ENCODE peak calls at places on chromosome 1, in seven cellular contexts. X, Z, F, J, E, P and Q are unnamed samples. For H3K27me3, the result is how much of the 10 kb centered on the place peaks cover.

GRCh38 chr1:172938676-172939075 is 112.1 kb downstream of the TNFSF18 start:
- DNase-seq in X (no peak), Z (no peak), F (peak), J (no peak), E (no peak), P (no peak), Q (no peak)

GRCh38 chr1:182170941-182171461 is 109.5 kb upstream of the ZNF648 start:
- DNase-seq in X (no peak), Z (no peak), F (no peak), J (no peak), E (no peak), P (no peak), Q (no peak)

GRCh38 chr1:202316186-202316585 is 25.6 kb downstream of the UBE2T start:
- DNase-seq in X (no peak), Z (no peak), F (no peak), J (no peak), E (no peak), P (no peak), Q (no peak)

GRCh38 chr1:173717238-173717637 is 2.5 kb downstream of the KLHL20 start:
- DNase-seq in X (no peak), Z (no peak), F (peak), J (no peak), E (no peak), P (no peak), Q (no peak)

GRCh38 chr1:155166373-155167165 is 6.5 kb downstream of the KRTCAP2 start:
- DNase-seq in X (peak), Z (no peak), F (no peak), J (peak), E (no peak), P (peak), Q (peak)

GRCh38 chr1:81867235-81867634 is 66.5 kb downstream of the ADGRL2 start:
- DNase-seq in X (no peak), Z (no peak), F (no peak), J (no peak), E (no peak), P (no peak), Q (no peak)

GRCh38 chr1:215181518-215181917 is 99.0 kb downstream of the KCNK2 start:
- DNase-seq in X (no peak), Z (no peak), F (peak), J (peak), E (no peak), P (no peak), Q (no peak)

GRCh38 chr1:61356995-61357394 is 274.6 kb downstream of the NFIA start:
- DNase-seq in X (no peak), Z (no peak), F (no peak), J (no peak), E (no peak), P (no peak), Q (no peak)

GRCh38 chr1:88985033-88985432 is 7.4 kb downstream of the KYAT3 start:
- DNase-seq in X (no peak), Z (peak), F (peak), J (peak), E (no peak), P (no peak), Q (no peak)

DNA sequence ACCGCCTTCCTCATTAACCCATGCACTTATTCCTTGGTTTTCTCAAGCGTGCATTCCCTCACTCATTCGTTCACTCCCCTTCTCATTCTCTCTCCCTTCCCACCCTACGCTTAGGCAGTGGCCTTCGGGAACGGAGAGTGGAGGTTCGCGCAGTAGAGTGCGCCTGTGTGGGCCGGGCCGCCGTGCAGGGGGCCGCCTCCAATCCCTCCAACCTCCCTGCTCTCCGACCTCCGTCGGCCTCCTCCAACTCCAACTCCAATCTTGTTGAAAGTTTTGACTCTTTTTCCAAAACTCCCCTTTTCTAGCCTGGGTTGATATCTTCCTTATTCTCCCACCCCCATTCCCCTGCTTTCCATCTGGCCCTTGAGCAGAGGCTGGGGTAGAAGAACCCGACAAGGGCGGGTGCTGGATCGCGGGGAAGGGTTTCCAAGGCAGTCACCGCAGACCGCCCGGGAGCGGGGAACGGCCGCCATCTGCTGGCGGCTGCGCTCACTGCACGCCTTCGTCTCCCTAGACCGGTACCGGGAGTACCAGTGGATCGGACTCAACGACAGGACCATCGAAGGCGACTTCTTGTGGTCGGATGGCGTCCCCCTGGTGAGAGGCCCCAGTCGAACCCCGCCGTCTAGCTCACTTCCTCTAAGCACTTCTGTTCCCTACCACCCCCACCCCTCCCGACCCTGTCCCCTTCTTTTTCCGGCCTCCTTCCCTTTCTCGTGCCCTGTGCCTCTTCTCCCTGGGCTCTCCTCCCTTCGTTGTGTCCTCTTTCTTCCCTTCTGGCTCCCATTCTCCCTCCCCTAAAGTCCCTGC is 15.4 kb downstream of the BCAN start:
- DNase-seq in X (no peak), Z (no peak), F (peak), J (peak), E (peak), P (peak), Q (peak)
- H3K27me3 ChIP-seq in X (under half), Z (under half), F (under half), J (half or more), E (under half), P (under half), Q (under half)

GRCh38 chr1:2632051-2632430 is 775 bp downstream of the MMEL1 start:
- DNase-seq in X (no peak), Z (no peak), F (no peak), J (no peak), E (no peak), P (peak), Q (no peak)
- H3K27me3 ChIP-seq in X (half or more), Z (under half), F (under half), J (under half), E (under half), P (under half), Q (under half)

GRCh38 chr1:177206831-177207230 is 36.1 kb downstream of the BRINP2 start:
- DNase-seq in X (no peak), Z (no peak), F (no peak), J (no peak), E (no peak), P (no peak), Q (no peak)
- H3K27me3 ChIP-seq in X (under half), Z (under half), F (under half), J (under half), E (under half), P (under half), Q (under half)

DNA sequence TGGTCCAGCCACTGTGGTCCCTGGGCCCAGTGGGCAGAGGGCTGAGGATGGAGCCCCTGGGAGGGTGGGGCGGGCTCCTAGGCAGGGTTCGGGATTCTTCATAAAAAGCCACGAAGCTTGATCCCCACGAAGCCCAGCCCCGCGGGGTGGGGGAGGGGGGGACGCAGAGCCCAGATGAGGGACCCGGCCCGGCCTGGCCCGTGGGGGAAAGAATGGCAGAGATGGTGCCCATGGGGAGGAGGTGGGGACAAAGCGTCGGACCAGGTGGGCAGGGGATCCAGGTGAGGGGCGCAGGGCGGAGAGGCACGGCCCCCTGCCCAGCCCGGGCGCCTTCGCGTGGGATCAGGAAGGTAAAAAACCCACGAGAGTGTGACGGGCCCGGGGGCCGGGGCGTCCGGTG is 6.0 kb upstream of the SMIM12 start:
- DNase-seq in X (no peak), Z (no peak), F (no peak), J (no peak), E (no peak), P (no peak), Q (no peak)
- H3K27me3 ChIP-seq in X (under half), Z (under half), F (under half), J (under half), E (under half), P (under half), Q (under half)